ENCODE peak calls at places on chromosome 10, in four cellular contexts. Y is SK-N-SH, L is neural progenitor cell, C is PC-3. P is an unnamed sample.
A peak's percentile ranks its signal among the peaks of the same experiment; 100 is the strongest.

GRCh38 chr10:32952541-32953276 is 5.3 kb downstream of the ITGB1 start:
- DNase-seq in C (no peak), Y (no peak), L (no peak), P (peak; percentile 54)

GRCh38 chr10:86314616-86315520 is 51.7 kb downstream of the GRID1 start:
- DNase-seq in Y (no peak), L (no peak), C (no peak), P (no peak)

GRCh38 chr10:101286248-101287046 is 57.2 kb upstream of the LBX1 start:
- DNase-seq in C (no peak), Y (no peak), L (no peak), P (no peak)

GRCh38 chr10:77386365-77386764 is 251.2 kb downstream of the KCNMA1 start:
- DNase-seq in L (no peak), Y (no peak), C (no peak), P (no peak)

GRCh38 chr10:114283091-114283490 is 44.0 kb downstream of the VWA2 start:
- DNase-seq in L (no peak), C (no peak), Y (no peak), P (no peak)

GRCh38 chr10:122164815-122165491 is 106.1 kb upstream of the BTBD16 start:
- DNase-seq in C (no peak), L (peak; percentile 32), Y (no peak), P (no peak)

GRCh38 chr10:117363027-117363426 is 12.2 kb downstream of the PDZD8 start:
- DNase-seq in L (no peak), Y (no peak), C (peak; percentile 67), P (no peak)

GRCh38 chr10:117553171-117553814 is 10.7 kb downstream of the EMX2 start:
- DNase-seq in C (no peak), Y (no peak), L (peak; percentile 77), P (no peak)

GRCh38 chr10:86071758-86072157 is 294.8 kb downstream of the GRID1 start:
- DNase-seq in C (no peak), Y (no peak), L (no peak), P (no peak)

GRCh38 chr10:12995425-12995861 is 6.1 kb downstream of the CCDC3 start:
- DNase-seq in Y (no peak), C (no peak), L (no peak), P (no peak)

GRCh38 chr10:12181065-12181775 is 14.5 kb downstream of the NUDT5 start:
- DNase-seq in Y (no peak), C (peak; percentile 3), L (no peak), P (no peak)

GRCh38 chr10:77284797-77285196 is 352.8 kb downstream of the KCNMA1 start:
- DNase-seq in C (peak; percentile 83), Y (no peak), L (no peak), P (no peak)

DNA sequence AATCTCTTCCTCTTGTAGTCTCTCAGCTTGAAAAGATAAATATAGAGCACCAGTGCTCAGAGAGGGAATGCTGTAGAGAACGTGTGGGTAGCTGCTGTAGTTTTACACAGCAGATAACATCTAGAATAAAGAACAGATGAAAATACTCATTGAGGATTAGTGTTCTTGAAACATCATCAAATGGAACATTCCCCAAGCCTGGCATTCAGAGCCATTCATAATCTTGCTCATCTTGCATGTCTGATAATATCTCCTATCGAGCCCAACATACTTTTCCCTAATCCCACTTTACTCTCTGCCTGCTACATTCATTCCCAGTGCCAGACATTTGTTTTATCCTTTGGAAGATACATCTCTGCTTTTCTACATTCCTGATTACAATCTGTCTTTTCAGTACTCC is 35.2 kb downstream of the MCU start:
- DNase-seq in C (no peak), L (no peak), Y (peak; percentile 15), P (no peak)
- H2AFZ ChIP-seq in C (no peak overlapping the region), L (no peak overlapping the region), Y (no peak overlapping the region), P (no peak overlapping the region)

DNA sequence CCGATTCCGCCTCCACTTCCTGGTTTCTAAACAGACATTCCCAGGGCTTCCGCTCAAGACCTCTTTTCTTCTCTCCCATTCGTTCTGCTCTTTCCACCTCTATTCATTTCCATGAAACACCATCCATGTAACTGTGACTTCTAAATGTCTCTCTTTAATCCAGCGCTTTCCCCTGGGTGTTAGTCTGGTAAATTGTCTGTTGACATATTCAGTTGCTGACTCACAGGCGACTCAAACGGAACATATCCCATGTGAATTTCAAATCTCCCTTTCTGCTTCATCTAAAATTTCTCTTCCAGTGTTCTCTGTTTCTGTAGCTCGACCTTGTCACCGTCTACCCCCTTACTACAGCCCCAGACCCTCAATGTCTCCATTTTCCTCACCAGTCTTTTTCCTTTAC is 119.1 kb downstream of the PFKFB3 start:
- DNase-seq in Y (no peak), C (peak; percentile 22), L (no peak), P (no peak)
- H3K9me3 ChIP-seq in Y (no peaks in the 10 kb centered on the region), C (no peaks in the 10 kb centered on the region), L (no peaks in the 10 kb centered on the region), P (no peaks in the 10 kb centered on the region)

GRCh38 chr10:68406111-68406814 is 814 bp downstream of the RUFY2 start:
- DNase-seq in Y (peak; percentile 84), C (peak; percentile 73), L (peak; percentile 87), P (peak; percentile 88)
- H2AFZ ChIP-seq in Y (peak overlapping the region; percentile 42), C (peak overlapping the region; percentile 88), L (peak overlapping the region; percentile 51), P (peak overlapping the region; percentile 92)

GRCh38 chr10:28072573-28072972 is 73.7 kb upstream of the ODAD2 start:
- DNase-seq in C (peak; percentile 60), Y (no peak), L (no peak), P (no peak)
- H3K9me3 ChIP-seq in C (no peaks in the 10 kb centered on the region), Y (no peaks in the 10 kb centered on the region), L (no peaks in the 10 kb centered on the region), P (no peaks in the 10 kb centered on the region)

GRCh38 chr10:124353896-124354295 is 64.8 kb downstream of the OAT start:
- DNase-seq in L (peak; percentile 18), C (no peak), Y (peak; percentile 22), P (no peak)
- H2AFZ ChIP-seq in L (no peak overlapping the region), C (no peak overlapping the region), Y (no peak overlapping the region), P (no peak overlapping the region)

DNA sequence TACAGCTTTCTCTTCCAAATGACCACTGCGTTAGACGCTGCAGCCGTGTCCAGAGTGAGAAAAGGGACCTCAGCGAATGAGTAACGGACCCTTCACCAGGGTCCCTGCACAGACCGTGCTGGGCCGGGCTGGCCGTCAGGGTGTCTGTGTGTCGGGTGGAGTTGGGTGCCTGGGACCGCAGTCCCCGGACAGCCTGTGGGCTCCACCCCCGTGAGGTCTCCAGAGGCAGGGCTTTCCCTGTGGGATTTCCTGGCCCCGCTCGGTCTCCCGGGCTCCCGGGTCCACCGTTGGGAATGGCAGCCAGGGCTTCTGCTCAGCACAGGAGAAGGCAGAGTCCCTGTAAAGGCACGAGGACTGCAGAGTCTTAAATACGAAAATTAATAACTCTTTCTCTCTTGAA is 509.7 kb downstream of the TCERG1L start:
- DNase-seq in Y (no peak), C (no peak), L (no peak), P (no peak)
- H3K9me3 ChIP-seq in Y (no peaks in the 10 kb centered on the region), C (no peaks in the 10 kb centered on the region), L (no peaks in the 10 kb centered on the region), P (no peaks in the 10 kb centered on the region)

GRCh38 chr10:61620511-61620910 is 42.2 kb upstream of the CABCOCO1 start:
- DNase-seq in Y (no peak), L (no peak), C (no peak), P (no peak)

GRCh38 chr10:61626209-61626608 is 36.5 kb upstream of the CABCOCO1 start:
- DNase-seq in C (no peak), Y (no peak), L (no peak), P (no peak)

GRCh38 chr10:61621538-61622150 is 41.1 kb upstream of the CABCOCO1 start:
- DNase-seq in Y (no peak), L (peak; percentile 11), C (peak; percentile 89), P (no peak)

GRCh38 chr10:61627266-61627665 is 35.5 kb upstream of the CABCOCO1 start:
- DNase-seq in Y (no peak), L (no peak), C (no peak), P (no peak)

GRCh38 chr10:61623101-61623500 is 39.6 kb upstream of the CABCOCO1 start:
- DNase-seq in C (no peak), L (no peak), Y (no peak), P (no peak)
- H2AFZ ChIP-seq in C (no peak overlapping the region), L (peak overlapping the region; percentile 43), Y (no peak overlapping the region), P (no peak overlapping the region)

GRCh38 chr10:131500181-131500580 is 188.7 kb upstream of the TCERG1L start:
- DNase-seq in C (no peak), L (no peak), Y (no peak), P (no peak)

GRCh38 chr10:131496351-131497052 is 185.0 kb upstream of the TCERG1L start:
- DNase-seq in L (peak; percentile 40), Y (no peak), C (no peak), P (no peak)

GRCh38 chr10:131500892-131501291 is 189.4 kb upstream of the TCERG1L start:
- DNase-seq in L (no peak), Y (no peak), C (no peak), P (no peak)

GRCh38 chr10:131495892-131496291 is 184.4 kb upstream of the TCERG1L start:
- DNase-seq in L (no peak), C (no peak), Y (no peak), P (no peak)

DNA sequence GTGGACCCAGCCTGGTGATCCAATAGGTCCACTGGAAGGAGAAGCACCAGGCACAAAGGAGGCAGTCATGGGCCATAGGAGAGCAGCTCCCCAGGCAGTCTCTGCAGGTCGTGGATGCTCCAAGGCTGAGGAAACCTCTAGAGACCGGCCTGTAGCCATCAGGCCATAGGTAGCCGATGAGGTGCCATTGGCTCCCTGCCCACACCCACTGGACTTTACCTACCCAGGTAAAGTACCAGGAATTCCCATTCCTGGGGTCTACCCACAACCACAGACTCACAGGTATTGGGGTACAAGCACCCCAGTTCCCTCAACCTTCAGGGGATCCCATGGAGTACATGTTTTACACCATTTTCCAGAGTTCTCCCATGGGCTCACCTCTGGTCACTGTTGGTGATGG is 188.0 kb upstream of the TCERG1L start:
- DNase-seq in C (no peak), L (no peak), Y (no peak), P (no peak)
- H3K9me3 ChIP-seq in C (no peaks in the 10 kb centered on the region), L (no peaks in the 10 kb centered on the region), Y (peaks cover 3% of the 10 kb centered on the region), P (peaks cover 8% of the 10 kb centered on the region)

P was measured in Karpas-422.